ENCODE peak calls at places on chromosomes 6 and 20, in four cellular contexts. F is cardiac fibroblast, Q is IMR-90, V is AG04449. C is an unnamed sample.

GRCh38 chr20:33656783-33657703 is 5.1 kb upstream of the C20orf144 start:
- DNase-seq in Q (no peak), V (no peak), F (no peak), C (no peak)

GRCh38 chr20:45456632-45457031 is 12.9 kb upstream of the WFDC2 start:
- DNase-seq in Q (no peak), F (peak), V (no peak), C (no peak)

GRCh38 chr20:41716911-41717310 is 98.7 kb upstream of the CHD6 start:
- DNase-seq in F (no peak), V (no peak), Q (no peak), C (no peak)

GRCh38 chr6:20056350-20056992 is 155.8 kb downstream of the MBOAT1 start:
- DNase-seq in F (peak), Q (peak), V (peak), C (no peak)

GRCh38 chr6:157364705-157365104 is 16.3 kb upstream of the ZDHHC14 start:
- DNase-seq in Q (no peak), V (no peak), F (no peak), C (no peak)

GRCh38 chr20:6184086-6184485 is 61.3 kb upstream of the FERMT1 start:
- DNase-seq in F (no peak), V (no peak), Q (no peak), C (no peak)

GRCh38 chr6:162408805-162409535 is 318.6 kb downstream of the PRKN start:
- DNase-seq in F (no peak), V (no peak), Q (no peak), C (no peak)

GRCh38 chr6:46736913-46737312 is 1.7 kb upstream of the PLA2G7 start:
- DNase-seq in V (no peak), Q (no peak), F (no peak), C (no peak)

GRCh38 chr6:139666284-139666683 is 291.8 kb upstream of the CITED2 start:
- DNase-seq in F (no peak), V (no peak), Q (no peak), C (no peak)

GRCh38 chr6:29603456-29603855 is 18.5 kb downstream of the OR2H2 start:
- DNase-seq in V (no peak), F (no peak), Q (no peak), C (no peak)

GRCh38 chr6:29597184-29597583 is 12.3 kb downstream of the OR2H2 start:
- DNase-seq in Q (peak), F (no peak), V (no peak), C (no peak)

GRCh38 chr6:29598348-29598747 is 13.4 kb downstream of the OR2H2 start:
- DNase-seq in V (no peak), Q (no peak), F (no peak), C (no peak)

GRCh38 chr6:29603930-29604329 is 19.0 kb downstream of the OR2H2 start:
- DNase-seq in V (no peak), F (no peak), Q (no peak), C (no peak)

GRCh38 chr6:29602564-29603361 is 17.8 kb downstream of the OR2H2 start:
- DNase-seq in Q (peak), V (no peak), F (peak), C (no peak)
- TF ChIP-seq CTCF in Q (peak), V (no peak), F (peak), C (no peak)

GRCh38 chr6:27834879-27835549 is 77.2 kb downstream of the OR2B2 start:
- DNase-seq in Q (no peak), V (no peak), F (no peak), C (no peak)

GRCh38 chr6:27836080-27836782 is 76.0 kb downstream of the OR2B2 start:
- DNase-seq in F (no peak), V (no peak), Q (no peak), C (no peak)

GRCh38 chr6:27837636-27838512 is 74.3 kb downstream of the OR2B2 start:
- DNase-seq in F (peak), V (peak), Q (peak), C (peak)

GRCh38 chr6:27839303-27840081 is 72.7 kb downstream of the OR2B2 start:
- DNase-seq in V (no peak), F (peak), Q (peak), C (peak)

DNA sequence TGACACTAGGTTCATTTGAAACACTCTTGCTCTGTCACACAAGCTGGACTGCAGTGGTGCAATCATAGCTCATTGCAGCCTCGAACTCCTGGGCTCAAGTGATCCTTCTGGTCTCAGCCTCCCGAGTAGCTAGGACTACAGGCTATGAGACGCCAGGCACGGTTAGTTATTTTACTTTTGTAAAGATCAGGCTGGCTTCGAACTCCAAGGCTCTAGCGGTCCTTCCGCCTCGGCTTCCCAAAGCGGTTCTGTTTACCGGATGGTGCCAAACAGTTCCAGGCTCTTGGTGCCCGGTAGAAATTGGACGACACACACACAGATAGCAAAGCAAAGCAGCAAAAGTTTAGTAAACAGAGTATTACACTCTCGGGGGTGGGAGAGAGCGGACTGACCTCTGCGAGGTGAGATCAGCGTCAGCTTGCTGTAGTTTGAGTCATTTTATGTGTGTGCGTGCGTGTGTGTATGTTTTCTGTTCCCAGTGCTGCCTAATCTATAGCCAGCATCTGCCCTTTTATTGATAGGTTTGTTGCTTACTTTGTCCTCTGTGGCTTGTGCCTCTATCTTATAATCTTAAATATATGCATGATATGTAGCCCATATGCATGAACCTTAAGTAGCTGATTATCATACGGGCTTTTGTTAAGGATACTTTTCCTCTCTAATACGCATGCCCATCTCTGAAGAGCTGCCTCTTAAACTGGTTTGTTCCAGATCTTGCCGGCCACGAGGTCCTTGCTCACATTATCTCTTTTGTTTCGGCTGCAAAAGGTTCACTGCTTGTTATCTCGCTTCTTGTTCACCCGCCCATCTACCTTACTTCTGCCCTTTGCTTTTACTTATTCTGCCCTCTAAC is 75.2 kb downstream of the OR2B2 start:
- DNase-seq in F (peak), Q (peak), V (no peak), C (peak)
- TF ChIP-seq CTCF in F (no peak), Q (no peak), V (no peak), C (no peak)

GRCh38 chr6:158660331-158660730 is 10.5 kb downstream of the SYTL3 start:
- DNase-seq in V (no peak), Q (no peak), F (no peak), C (no peak)
- TF ChIP-seq CTCF in V (peak), Q (peak), F (peak), C (no peak)

DNA sequence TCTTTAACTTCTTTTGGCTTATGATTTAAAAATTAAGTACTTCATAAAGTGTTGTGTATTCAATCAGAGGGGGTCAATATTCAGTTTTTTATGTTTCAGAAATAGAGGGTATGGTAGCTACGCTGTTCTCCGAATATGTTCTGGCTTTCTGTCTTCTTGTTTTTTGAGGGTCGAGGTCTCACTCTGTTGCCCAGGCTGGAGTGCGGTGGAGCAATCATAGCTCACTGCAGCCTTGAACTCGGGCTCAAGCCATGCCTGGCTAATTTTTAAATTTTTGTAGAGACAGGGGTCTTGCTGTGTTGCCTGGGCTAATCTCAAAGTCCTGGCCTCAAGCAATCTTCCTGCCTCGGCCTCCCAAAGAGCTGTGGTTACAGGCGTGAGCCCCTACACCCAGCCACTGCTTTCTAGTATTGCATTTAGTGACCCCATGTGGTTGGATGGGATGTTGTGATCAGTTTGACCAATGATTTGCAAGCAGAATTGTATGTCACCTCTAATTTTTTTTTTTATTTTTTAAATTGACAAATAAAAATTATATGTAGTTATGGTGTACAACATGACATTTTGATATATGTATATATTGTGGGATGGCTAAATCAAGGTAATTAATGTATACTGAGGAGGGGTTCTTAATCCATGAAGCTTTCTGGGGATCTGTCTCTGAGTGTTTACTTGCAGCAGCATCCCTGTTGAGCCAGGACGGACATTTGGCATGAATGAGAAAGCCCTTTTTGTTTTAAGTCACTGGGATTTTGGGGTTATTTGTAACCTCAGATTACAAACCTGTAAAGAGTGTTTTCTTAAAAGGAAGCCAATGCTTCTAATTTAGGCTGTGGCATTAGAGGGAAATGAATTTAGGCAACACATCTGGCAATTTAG is 38.5 kb upstream of the DEK start:
- DNase-seq in F (peak), V (no peak), Q (peak), C (no peak)
- TF ChIP-seq CTCF in F (no peak), V (peak), Q (peak), C (no peak)

GRCh38 chr20:50331469-50332251 is 141.0 kb downstream of the CEBPB start:
- DNase-seq in F (no peak), V (no peak), Q (no peak), C (peak)
- TF ChIP-seq CTCF in F (no peak), V (no peak), Q (no peak), C (no peak)

GRCh38 chr6:34067814-34068213 is 78.1 kb downstream of the GRM4 start:
- DNase-seq in Q (no peak), F (no peak), V (no peak), C (no peak)

GRCh38 chr6:34065470-34066283 is 80.2 kb downstream of the GRM4 start:
- DNase-seq in Q (no peak), V (no peak), F (peak), C (no peak)

GRCh38 chr6:34068462-34069044 is 77.3 kb downstream of the GRM4 start:
- DNase-seq in F (no peak), Q (no peak), V (no peak), C (no peak)

GRCh38 chr6:34066284-34066571 is 79.7 kb downstream of the GRM4 start:
- DNase-seq in Q (no peak), V (no peak), F (no peak), C (no peak)

GRCh38 chr6:34066772-34067770 is 78.8 kb downstream of the GRM4 start:
- DNase-seq in V (no peak), Q (no peak), F (no peak), C (no peak)
- TF ChIP-seq CTCF in V (no peak), Q (no peak), F (no peak), C (no peak)

GRCh38 chr6:112622036-112622435 is 274.9 kb downstream of the RFPL4B start:
- DNase-seq in F (no peak), Q (no peak), V (no peak), C (no peak)

GRCh38 chr6:112620832-112621569 is 273.9 kb downstream of the RFPL4B start:
- DNase-seq in V (no peak), Q (peak), F (peak), C (no peak)

DNA sequence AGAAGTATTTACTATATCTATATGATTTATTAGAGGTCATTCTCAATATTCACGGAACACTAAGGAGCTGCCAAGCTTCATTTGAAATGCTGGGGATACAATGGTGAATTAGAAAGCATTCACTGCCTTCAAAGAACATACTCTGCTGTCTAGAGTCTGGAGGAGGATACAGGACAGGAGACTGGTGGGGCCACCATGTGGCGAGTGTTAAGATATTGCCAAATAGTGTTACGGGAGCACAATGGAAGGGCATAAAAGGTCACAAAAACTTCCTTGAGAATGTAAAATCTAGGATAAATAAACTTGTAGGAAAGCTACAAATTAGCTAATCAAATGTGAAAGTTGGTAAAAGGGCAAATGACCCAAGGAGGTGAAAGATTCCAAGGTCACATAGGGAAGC is 271.7 kb downstream of the RFPL4B start:
- DNase-seq in Q (no peak), F (no peak), V (no peak), C (no peak)
- TF ChIP-seq CTCF in Q (no peak), F (no peak), V (no peak), C (no peak)

C was measured in lower leg skin.